ENCODE peak calls at places on chromosome 11, in four cellular contexts. Q is GM20000, A is HT-29, H is left lung. O is an unnamed sample.

GRCh38 chr11:17760102-17761029 is 25.8 kb downstream of the KCNC1 start:
- DNase-seq in Q (peak), A (peak), H (no peak), O (no peak)

GRCh38 chr11:61967924-61968757 is 707 bp upstream of the FTH1 start:
- DNase-seq in Q (peak), A (peak), H (peak), O (peak)

GRCh38 chr11:12118940-12119339 is 8.6 kb downstream of the MICAL2 start:
- DNase-seq in Q (no peak), A (no peak), H (no peak), O (no peak)

GRCh38 chr11:120694706-120695105 is 183.2 kb downstream of the GRIK4 start:
- DNase-seq in Q (no peak), A (no peak), H (no peak), O (no peak)

GRCh38 chr11:119316017-119316728 is 757 bp downstream of the MCAM start:
- DNase-seq in Q (no peak), A (peak), H (no peak), O (peak)

GRCh38 chr11:58628446-58628845 is 6.0 kb downstream of the CNTF start:
- DNase-seq in Q (no peak), A (no peak), H (no peak), O (no peak)

GRCh38 chr11:12653729-12654128 is 20.5 kb upstream of the TEAD1 start:
- DNase-seq in Q (no peak), A (peak), H (no peak), O (no peak)

GRCh38 chr11:10303558-10304363 is 1.1 kb upstream of the ADM start:
- DNase-seq in Q (peak), A (peak), H (peak), O (no peak)

GRCh38 chr11:96149743-96150555 is 193.0 kb downstream of the MAML2 start:
- DNase-seq in Q (no peak), A (no peak), H (no peak), O (no peak)

GRCh38 chr11:70662691-70663098 is 264.4 kb downstream of the CTTN start:
- DNase-seq in Q (no peak), A (no peak), H (no peak), O (no peak)

GRCh38 chr11:13384837-13385417 is 78.1 kb downstream of the BTBD10 start:
- DNase-seq in Q (peak), A (peak), H (no peak), O (no peak)

O was measured in suprapubic skin.